ENCODE peak calls at places on chromosomes 6 and 20, in nine cellular contexts. O, C, U, Q, R, J, F, T and I are unnamed samples.

GRCh38 chr6:15350386-15351083 is 104.7 kb downstream of the JARID2 start:
- DNase-seq in R (no peak), Q (no peak), C (no peak), O (no peak), J (no peak), T (no peak), F (no peak), U (peak; percentile 53), I (no peak)

GRCh38 chr6:5471044-5471443 is 209.7 kb downstream of the FARS2 start:
- DNase-seq in F (peak; percentile 83), U (peak; percentile 66), C (peak; percentile 32), Q (peak; percentile 58), R (peak; percentile 79), J (peak; percentile 39), T (peak; percentile 75), O (peak; percentile 72), I (peak; percentile 64)

GRCh38 chr6:40586369-40586768 is 795 bp downstream of the LRFN2 start:
- DNase-seq in F (no peak), O (peak; percentile 16), C (no peak), J (no peak), R (peak; percentile 10), U (no peak), Q (no peak), T (no peak), I (no peak)

GRCh38 chr6:66605011-66605410 is 898.0 kb upstream of the EYS start:
- DNase-seq in F (peak; percentile 26), O (no peak), U (no peak), C (no peak), Q (no peak), J (no peak), T (no peak), R (no peak), I (no peak)

GRCh38 chr6:45256697-45257695 is 71.1 kb upstream of the RUNX2 start:
- DNase-seq in T (no peak), O (no peak), U (peak; percentile 21), Q (no peak), R (no peak), F (peak; percentile 40), J (no peak), C (no peak), I (no peak)

GRCh38 chr6:90397929-90398674 is 101.5 kb upstream of the BACH2 start:
- DNase-seq in O (no peak), C (no peak), J (peak; percentile 44), R (no peak), T (no peak), Q (no peak), F (peak; percentile 32), U (no peak), I (peak; percentile 2)

GRCh38 chr6:73943930-73944652 is 248.1 kb downstream of the CD109 start:
- DNase-seq in U (peak; percentile 8), R (no peak), J (no peak), C (no peak), F (no peak), O (no peak), Q (no peak), T (no peak), I (no peak)

GRCh38 chr6:1144842-1145755 is 166.8 kb upstream of the FOXQ1 start:
- DNase-seq in Q (no peak), R (no peak), C (no peak), O (no peak), U (peak; percentile 72), J (no peak), F (peak; percentile 42), T (no peak), I (no peak)

GRCh38 chr6:105900120-105900937 is 185.8 kb upstream of the PRDM1 start:
- DNase-seq in F (peak; percentile 73), T (no peak), O (no peak), R (no peak), U (peak; percentile 85), C (no peak), Q (no peak), J (no peak), I (no peak)

GRCh38 chr6:35050291-35050987 is 90.7 kb downstream of the TCP11 start:
- DNase-seq in T (no peak), O (no peak), R (no peak), F (no peak), U (no peak), J (no peak), Q (no peak), C (no peak), I (no peak)

GRCh38 chr6:139940741-139941712 is 566.6 kb upstream of the CITED2 start:
- DNase-seq in U (peak; percentile 75), Q (no peak), O (no peak), T (no peak), F (peak; percentile 77), J (no peak), C (no peak), R (no peak), I (no peak)

GRCh38 chr20:34262488-34263288 is 21.5 kb downstream of the ASIP start:
- DNase-seq in F (peak; percentile 83), T (no peak), C (no peak), U (peak; percentile 69), O (no peak), R (no peak), J (peak; percentile 20), Q (peak; percentile 15), I (no peak)

GRCh38 chr6:16929814-16930213 is 168.6 kb upstream of the ATXN1 start:
- DNase-seq in F (peak; percentile 90), O (no peak), U (peak; percentile 90), T (no peak), R (no peak), Q (no peak), J (no peak), C (no peak), I (no peak)

GRCh38 chr6:165850434-165851019 is 187.5 kb upstream of the PDE10A start:
- DNase-seq in R (peak; percentile 4), J (peak; percentile 70), U (peak; percentile 69), O (peak; percentile 77), T (peak; percentile 83), F (peak; percentile 74), Q (peak; percentile 66), C (peak; percentile 62), I (peak; percentile 39)

GRCh38 chr6:4914412-4915159 is 89.3 kb downstream of the RPP40 start:
- DNase-seq in O (no peak), R (no peak), F (peak; percentile 73), C (no peak), T (no peak), U (no peak), Q (no peak), J (no peak), I (no peak)

GRCh38 chr6:38143191-38144154 is 323.9 kb downstream of the ZFAND3 start:
- DNase-seq in T (no peak), F (no peak), R (no peak), Q (no peak), J (no peak), C (no peak), O (no peak), U (no peak), I (no peak)

GRCh38 chr6:67630146-67630545 is 1004.9 kb upstream of the ADGRB3 start:
- DNase-seq in R (no peak), C (no peak), O (no peak), U (peak; percentile 99), T (no peak), Q (no peak), F (peak; percentile 97), J (no peak), I (no peak)

GRCh38 chr20:63320041-63320511 is 27.1 kb downstream of the COL20A1 start:
- DNase-seq in F (no peak), O (no peak), U (no peak), R (no peak), J (peak; percentile 9), C (no peak), Q (no peak), T (no peak), I (no peak)

GRCh38 chr20:4875578-4876067 is 125.7 kb downstream of the SLC23A2 start:
- DNase-seq in U (no peak), Q (peak; percentile 67), O (no peak), F (no peak), R (peak; percentile 75), J (no peak), T (no peak), C (no peak), I (peak; percentile 60)

GRCh38 chr6:168499045-168499650 is 58.2 kb downstream of the SMOC2 start:
- DNase-seq in C (no peak), O (no peak), J (no peak), T (no peak), Q (peak; percentile 56), R (no peak), F (no peak), U (no peak), I (no peak)

GRCh38 chr6:81003156-81003555 is 749.3 kb downstream of the TENT5A start:
- DNase-seq in R (no peak), O (no peak), T (no peak), U (peak; percentile 46), Q (no peak), C (no peak), J (no peak), F (peak; percentile 50), I (no peak)

GRCh38 chr20:7712661-7713060 is 227.6 kb downstream of the HAO1 start:
- DNase-seq in J (no peak), C (no peak), T (no peak), Q (no peak), O (no peak), R (no peak), U (no peak), F (no peak), I (no peak)

GRCh38 chr6:48695872-48696271 is 584.9 kb upstream of the PTCHD4 start:
- DNase-seq in Q (no peak), C (no peak), U (no peak), O (no peak), T (no peak), J (no peak), R (no peak), F (no peak), I (no peak)

GRCh38 chr6:25263602-25264001 is 15.6 kb upstream of the CARMIL1 start:
- DNase-seq in O (no peak), J (no peak), R (no peak), Q (no peak), T (no peak), C (no peak), U (peak; percentile 30), F (peak; percentile 28), I (no peak)

GRCh38 chr6:157025459-157025858 is 248.3 kb downstream of the ARID1B start:
- DNase-seq in Q (no peak), F (no peak), T (no peak), U (no peak), J (no peak), C (no peak), O (no peak), R (no peak), I (no peak)

GRCh38 chr20:20711413-20711812 is 1.0 kb downstream of the RALGAPA2 start:
- DNase-seq in O (no peak), C (peak; percentile 9), T (peak; percentile 31), Q (peak; percentile 45), J (peak; percentile 25), R (no peak), U (no peak), F (no peak), I (no peak)

GRCh38 chr20:63132715-63133471 is 83.0 kb downstream of the YTHDF1 start:
- DNase-seq in F (no peak), J (no peak), U (no peak), R (no peak), O (peak; percentile 7), T (no peak), Q (no peak), C (no peak), I (no peak)

GRCh38 chr20:44692932-44693476 is 22.2 kb upstream of the CCN5 start:
- DNase-seq in F (peak; percentile 94), O (no peak), U (peak; percentile 98), R (no peak), T (no peak), C (peak; percentile 83), J (peak; percentile 45), Q (peak; percentile 15), I (no peak)

GRCh38 chr6:50849016-50849748 is 30.5 kb downstream of the TFAP2B start:
- DNase-seq in C (no peak), F (no peak), J (no peak), U (no peak), Q (no peak), T (no peak), R (no peak), O (peak; percentile 56), I (no peak)

GRCh38 chr6:69953491-69953890 is 87.1 kb downstream of the COL19A1 start:
- DNase-seq in J (peak; percentile 25), T (no peak), U (no peak), Q (no peak), F (no peak), O (no peak), C (no peak), R (peak; percentile 90), I (no peak)

GRCh38 chr6:148962854-148963515 is 216.2 kb downstream of the UST start:
- DNase-seq in Q (no peak), U (no peak), C (no peak), J (no peak), T (no peak), R (no peak), O (no peak), F (no peak), I (no peak)